ENCODE peak calls at places on chromosome 19, in ten cellular contexts. L is pancreas; U is iris pigment epithelial cell; Y is ELR; D is upper lobe of left lung; P is DMS153; B is stimulated activated CD4-positive, alpha-beta T cell treated with anti-CD3 and anti-CD28 coated beads, TNF-alpha, amount 100 ng/mL, for 1 hour; G is fibroblast of the conjunctiva; Q is naive B cell; C is uterus. A is an unnamed sample.

GRCh38 chr19:19406878-19407639 is 1.6 kb downstream of the GATAD2A start:
- DNase-seq in C (no peak), L (peak; percentile 41), D (peak; percentile 74), G (no peak), U (peak; percentile 52), Y (peak; percentile 61), B (no peak), P (no peak), Q (peak; percentile 25), A (peak; percentile 77)

GRCh38 chr19:46000497-46001246 is 5.4 kb downstream of the CCDC61 start:
- DNase-seq in G (no peak), Y (no peak), B (peak; percentile 40), Q (peak; percentile 39), D (peak; percentile 69), L (no peak), P (peak; percentile 44), U (peak; percentile 18), C (no peak), A (peak; percentile 22)

GRCh38 chr19:19533826-19534225 is 4.2 kb upstream of the CILP2 start:
- DNase-seq in B (no peak), Q (no peak), D (no peak), U (no peak), P (no peak), L (no peak), C (no peak), Y (no peak), G (no peak), A (no peak)

GRCh38 chr19:14305706-14306105 is 75.5 kb upstream of the ADGRE5 start:
- DNase-seq in P (no peak), D (no peak), G (no peak), L (no peak), Q (no peak), U (no peak), C (no peak), B (no peak), Y (no peak), A (no peak)

GRCh38 chr19:35545001-35545854 is at the start of gene TMEM147:
- DNase-seq in C (peak; percentile 91), Q (peak; percentile 79), U (peak; percentile 85), D (peak; percentile 97), G (peak; percentile 68), Y (peak; percentile 88), P (peak; percentile 52), B (peak; percentile 23), L (peak; percentile 93), A (peak; percentile 92)

GRCh38 chr19:52099497-52100138 is 4.1 kb upstream of the ZNF841 start:
- DNase-seq in P (no peak), B (no peak), L (no peak), D (no peak), U (peak; percentile 44), Y (peak; percentile 51), Q (no peak), C (no peak), G (no peak), A (no peak)

GRCh38 chr19:52963229-52963760 is 614 bp upstream of the ZNF816 start:
- DNase-seq in G (no peak), C (peak; percentile 20), Y (peak; percentile 29), U (no peak), P (peak; percentile 40), D (no peak), B (no peak), L (peak; percentile 24), Q (no peak), A (no peak)

GRCh38 chr19:2294377-2295335 is 12.7 kb upstream of the PEAK3 start:
- DNase-seq in B (no peak), C (peak; percentile 61), G (peak; percentile 53), L (no peak), U (no peak), P (no peak), Q (no peak), Y (peak; percentile 28), D (no peak), A (peak; percentile 86)

GRCh38 chr19:29421186-29421525 is 104.6 kb upstream of the VSTM2B start:
- DNase-seq in C (no peak), U (no peak), B (no peak), Y (peak; percentile 17), D (no peak), G (no peak), P (no peak), L (no peak), Q (no peak), A (peak; percentile 40)

GRCh38 chr19:30148039-30148438 is 206.0 kb downstream of the URI1 start:
- DNase-seq in Q (no peak), G (no peak), L (no peak), P (peak; percentile 81), B (no peak), Y (no peak), U (no peak), D (no peak), C (no peak), A (no peak)

GRCh38 chr19:5695649-5696195 is 5.6 kb downstream of the RPL36 start:
- DNase-seq in C (no peak), L (no peak), Y (no peak), D (no peak), P (no peak), B (no peak), Q (no peak), G (no peak), U (no peak), A (no peak)

GRCh38 chr19:5627395-5627904 is 4.6 kb downstream of the SAFB start:
- DNase-seq in G (no peak), L (peak; percentile 47), Y (peak; percentile 36), Q (peak; percentile 61), C (peak; percentile 36), D (peak; percentile 78), U (peak; percentile 25), P (no peak), B (no peak), A (peak; percentile 68)

GRCh38 chr19:4060621-4061177 is 6.0 kb downstream of the ZBTB7A start:
- DNase-seq in D (peak; percentile 23), U (no peak), C (no peak), B (no peak), Y (no peak), L (peak; percentile 45), P (no peak), G (no peak), Q (no peak), A (no peak)

GRCh38 chr19:38657633-38658222 is 10.3 kb downstream of the ACTN4 start:
- DNase-seq in C (no peak), G (peak; percentile 69), B (no peak), Y (peak; percentile 99), Q (no peak), D (no peak), L (no peak), P (no peak), U (peak; percentile 81), A (peak; percentile 98)

GRCh38 chr19:57437931-57438330 is 2.8 kb downstream of the ZNF749 start:
- DNase-seq in B (no peak), G (no peak), Q (no peak), D (no peak), P (no peak), L (no peak), C (no peak), Y (peak; percentile 72), U (no peak), A (peak; percentile 42)

GRCh38 chr19:41861846-41862245 is 1.8 kb downstream of the RPS19 start:
- DNase-seq in P (no peak), L (no peak), Q (no peak), C (no peak), B (no peak), Y (no peak), G (no peak), U (no peak), D (no peak), A (no peak)

GRCh38 chr19:38850976-38851621 is 1.3 kb upstream of the HNRNPL start:
- DNase-seq in Q (peak; percentile 54), U (peak; percentile 21), B (no peak), Y (peak; percentile 33), P (no peak), L (peak; percentile 65), G (no peak), D (no peak), C (peak; percentile 48), A (peak; percentile 40)

GRCh38 chr19:50434525-50434924 is 1.8 kb downstream of the MYBPC2 start:
- DNase-seq in G (no peak), Q (peak; percentile 84), L (no peak), B (no peak), U (no peak), Y (no peak), P (no peak), C (no peak), D (no peak), A (no peak)

GRCh38 chr19:6021878-6022569 is 44.1 kb upstream of the RANBP3 start:
- DNase-seq in C (peak; percentile 79), G (peak; percentile 65), P (peak; percentile 56), D (peak; percentile 70), Q (peak; percentile 43), L (peak; percentile 75), B (peak; percentile 57), U (peak; percentile 74), Y (peak; percentile 78), A (peak; percentile 76)

GRCh38 chr19:271856-272255 is 19.3 kb downstream of the PLPP2 start:
- DNase-seq in D (no peak), B (no peak), U (no peak), G (no peak), Q (no peak), C (no peak), P (no peak), L (no peak), Y (no peak), A (no peak)

GRCh38 chr19:485583-486236 is 10.6 kb upstream of the MADCAM1 start:
- DNase-seq in G (no peak), D (no peak), Y (peak; percentile 74), C (no peak), P (no peak), U (peak; percentile 40), Q (no peak), L (peak; percentile 33), B (no peak), A (peak; percentile 73)

GRCh38 chr19:19081642-19082151 is 17.9 kb downstream of the SLC25A42 start:
- DNase-seq in U (no peak), Q (no peak), L (no peak), P (no peak), G (no peak), C (peak; percentile 46), D (no peak), Y (no peak), B (no peak), A (no peak)

GRCh38 chr19:4575267-4575793 is 15.8 kb upstream of the SEMA6B start:
- DNase-seq in G (peak; percentile 96), Q (no peak), Y (peak; percentile 97), C (peak; percentile 83), U (peak; percentile 79), B (no peak), L (no peak), P (no peak), D (peak; percentile 36), A (peak; percentile 87)

GRCh38 chr19:18729933-18730530 is 46.6 kb downstream of the CRTC1 start:
- DNase-seq in P (no peak), C (no peak), G (no peak), Q (no peak), D (no peak), U (no peak), B (no peak), L (no peak), Y (no peak), A (no peak)

GRCh38 chr19:1019980-1020867 is 699 bp downstream of the TMEM259 start:
- DNase-seq in D (no peak), Y (peak; percentile 41), U (no peak), G (no peak), P (no peak), L (peak; percentile 62), C (peak; percentile 56), Q (no peak), B (no peak), A (no peak)

GRCh38 chr19:39325778-39326680 is 5.4 kb upstream of the LRFN1 start:
- DNase-seq in B (no peak), U (peak; percentile 20), D (no peak), Q (no peak), Y (no peak), C (no peak), L (no peak), G (no peak), P (no peak), A (peak; percentile 23)

GRCh38 chr19:35223084-35223790 is 5.3 kb downstream of the FAM187B start:
- DNase-seq in U (no peak), L (no peak), G (no peak), B (no peak), D (no peak), Q (no peak), Y (no peak), P (no peak), C (no peak), A (no peak)

GRCh38 chr19:54014920-54015560 is 23.6 kb downstream of the CACNG6 start:
- DNase-seq in B (no peak), C (no peak), D (no peak), Q (no peak), Y (no peak), L (no peak), G (no peak), U (no peak), P (peak; percentile 33), A (no peak)